ENCODE peak calls at places on chromosomes 13 and 19, in five cellular contexts. B, M, W, G and I are unnamed samples.
A peak's percentile ranks its signal among the peaks of the same experiment; 100 is the strongest.

GRCh38 chr13:74290324-74290773 is 156.1 kb upstream of the KLF12 start:
- DNase-seq in B (peak; percentile 91), M (no peak), W (peak; percentile 91), G (peak; percentile 98), I (no peak)

GRCh38 chr13:26619321-26619720 is 61.8 kb downstream of the WASF3 start:
- DNase-seq in B (peak; percentile 92), M (no peak), W (peak; percentile 24), G (peak; percentile 49), I (peak; percentile 79)

GRCh38 chr19:36573948-36574726 is 1.0 kb upstream of the ZNF529 start:
- DNase-seq in B (peak; percentile 22), M (no peak), W (peak; percentile 36), G (peak; percentile 33), I (peak; percentile 56)

GRCh38 chr19:2766594-2767372 is 16.3 kb downstream of the SGTA start:
- DNase-seq in B (no peak), M (no peak), W (no peak), G (no peak), I (no peak)

GRCh38 chr13:110498327-110498726 is 63.2 kb downstream of the RAB20 start:
- DNase-seq in B (peak; percentile 30), M (peak; percentile 80), W (no peak), G (no peak), I (no peak)

GRCh38 chr19:15836595-15837398 is 21.3 kb upstream of the OR10H1 start:
- DNase-seq in B (peak; percentile 89), M (peak; percentile 96), W (peak; percentile 91), G (peak; percentile 85), I (peak; percentile 86)

GRCh38 chr19:57240311-57241090 is at the start of gene ZNF805:
- DNase-seq in B (peak; percentile 88), M (peak; percentile 99), W (peak; percentile 93), G (peak; percentile 85), I (peak; percentile 90)

GRCh38 chr13:74335370-74335769 is 201.2 kb upstream of the KLF12 start:
- DNase-seq in B (no peak), M (no peak), W (no peak), G (no peak), I (no peak)

GRCh38 chr19:43457809-43458208 is 7.6 kb downstream of the LYPD3 start:
- DNase-seq in B (no peak), M (no peak), W (no peak), G (no peak), I (no peak)

GRCh38 chr19:5194641-5195040 is 146.0 kb downstream of the PTPRS start:
- DNase-seq in B (no peak), M (no peak), W (no peak), G (no peak), I (no peak)

GRCh38 chr19:54388001-54388802 is 23.5 kb upstream of the LAIR1 start:
- DNase-seq in B (no peak), M (no peak), W (no peak), G (no peak), I (no peak)

GRCh38 chr13:93249918-93250306 is 23.3 kb downstream of the GPC6 start:
- DNase-seq in B (no peak), M (no peak), W (no peak), G (no peak), I (no peak)

GRCh38 chr13:104024416-104025170 is 958.4 kb upstream of the SLC10A2 start:
- DNase-seq in B (peak; percentile 32), M (no peak), W (peak; percentile 83), G (peak; percentile 63), I (peak; percentile 31)

GRCh38 chr13:105333416-105333815 is 1202.0 kb downstream of the EFNB2 start:
- DNase-seq in B (no peak), M (no peak), W (no peak), G (no peak), I (no peak)

GRCh38 chr19:48023011-48023410 is 20.9 kb downstream of the CABP5 start:
- DNase-seq in B (no peak), M (no peak), W (no peak), G (no peak), I (no peak)

GRCh38 chr19:55341191-55342043 is 1.7 kb downstream of the KMT5C start:
- DNase-seq in B (peak; percentile 56), M (peak; percentile 71), W (peak; percentile 59), G (peak; percentile 35), I (peak; percentile 87)

GRCh38 chr13:31263346-31263745 is 63.6 kb downstream of the B3GLCT start:
- DNase-seq in B (no peak), M (no peak), W (no peak), G (no peak), I (no peak)

GRCh38 chr19:46574533-46574932 is 26.6 kb upstream of the CALM3 start:
- DNase-seq in B (peak; percentile 15), M (no peak), W (no peak), G (no peak), I (peak; percentile 37)

GRCh38 chr19:3868770-3869456 is at the start of gene ZFR2:
- DNase-seq in B (no peak), M (no peak), W (no peak), G (no peak), I (no peak)

GRCh38 chr13:39417643-39418042 is 185.3 kb downstream of the LHFPL6 start:
- DNase-seq in B (peak; percentile 69), M (no peak), W (peak; percentile 72), G (peak; percentile 25), I (peak; percentile 54)

GRCh38 chr13:80132741-80133601 is 208.0 kb downstream of the SPRY2 start:
- DNase-seq in B (peak; percentile 69), M (peak; percentile 73), W (peak; percentile 88), G (peak; percentile 27), I (peak; percentile 78)

GRCh38 chr19:46704379-46705076 is 12.4 kb downstream of the PRKD2 start:
- DNase-seq in B (peak; percentile 40), M (peak; percentile 87), W (peak; percentile 55), G (peak; percentile 24), I (no peak)

GRCh38 chr13:48804836-48805601 is 151.3 kb downstream of the CYSLTR2 start:
- DNase-seq in B (peak; percentile 76), M (no peak), W (no peak), G (no peak), I (peak; percentile 70)

GRCh38 chr13:48813518-48813917 is 159.8 kb downstream of the CYSLTR2 start:
- DNase-seq in B (no peak), M (no peak), W (no peak), G (no peak), I (no peak)

GRCh38 chr13:48806522-48806921 is 152.8 kb downstream of the CYSLTR2 start:
- DNase-seq in B (no peak), M (no peak), W (no peak), G (no peak), I (no peak)

GRCh38 chr13:48808689-48809088 is 155.0 kb downstream of the CYSLTR2 start:
- DNase-seq in B (peak; percentile 69), M (no peak), W (peak; percentile 46), G (no peak), I (peak; percentile 70)
- TF ChIP-seq CTCF in B (no peak), M (no peak), W (no peak), G (no peak), I (no peak)

GRCh38 chr19:35531291-35531690 is 2.0 kb upstream of the GAPDHS start:
- DNase-seq in B (no peak), M (no peak), W (no peak), G (peak; percentile 53), I (no peak)

GRCh38 chr19:35529241-35530218 is 1.4 kb upstream of the SBSN start:
- DNase-seq in B (no peak), M (no peak), W (no peak), G (peak; percentile 12), I (no peak)

GRCh38 chr19:35534803-35535480 is 1.7 kb downstream of the GAPDHS start:
- DNase-seq in B (no peak), M (no peak), W (no peak), G (no peak), I (no peak)

GRCh38 chr19:35533201-35533821 is at the start of gene GAPDHS:
- DNase-seq in B (no peak), M (no peak), W (no peak), G (no peak), I (no peak)

DNA sequence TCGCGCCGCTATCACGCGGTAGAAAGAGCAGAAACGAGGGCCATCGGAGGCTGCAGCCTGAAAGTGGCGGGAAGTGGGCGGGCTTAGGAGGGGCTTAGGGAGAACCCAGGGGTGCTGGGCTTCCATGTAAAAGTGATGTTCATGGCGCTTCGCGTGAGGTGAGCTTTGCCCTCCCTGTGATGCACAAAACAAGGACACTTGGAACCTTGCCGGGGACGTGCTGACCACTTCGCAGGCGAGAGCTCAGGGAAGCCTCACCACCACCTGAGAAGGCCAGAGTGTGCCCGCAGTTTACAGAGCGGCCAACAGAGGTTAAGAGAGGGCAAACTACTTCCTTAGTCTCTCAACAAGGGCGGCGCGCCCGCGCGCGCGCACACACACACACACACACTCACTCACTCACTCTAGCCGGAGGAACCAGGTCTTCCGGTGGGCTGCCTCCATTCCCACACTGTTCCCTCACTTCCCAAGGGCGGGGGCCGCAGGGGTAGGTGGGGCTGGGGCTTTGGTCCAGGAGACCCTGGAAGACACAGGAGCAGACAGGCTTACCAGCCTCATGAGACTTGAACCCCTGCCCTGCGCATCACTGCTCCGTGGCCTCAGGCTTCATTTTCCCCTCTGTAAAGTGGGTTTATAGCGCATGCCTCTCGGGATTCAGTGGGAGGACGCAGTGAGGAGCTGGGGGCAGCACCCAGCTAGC is 716 bp downstream of the GAPDHS start:
- DNase-seq in B (peak; percentile 41), M (peak; percentile 64), W (peak; percentile 25), G (no peak), I (peak; percentile 44)
- H3K4me3 ChIP-seq in B (no peak overlapping the region), M (no peak overlapping the region), W (no peak overlapping the region), G (no peak overlapping the region), I (no peak overlapping the region)

DNA sequence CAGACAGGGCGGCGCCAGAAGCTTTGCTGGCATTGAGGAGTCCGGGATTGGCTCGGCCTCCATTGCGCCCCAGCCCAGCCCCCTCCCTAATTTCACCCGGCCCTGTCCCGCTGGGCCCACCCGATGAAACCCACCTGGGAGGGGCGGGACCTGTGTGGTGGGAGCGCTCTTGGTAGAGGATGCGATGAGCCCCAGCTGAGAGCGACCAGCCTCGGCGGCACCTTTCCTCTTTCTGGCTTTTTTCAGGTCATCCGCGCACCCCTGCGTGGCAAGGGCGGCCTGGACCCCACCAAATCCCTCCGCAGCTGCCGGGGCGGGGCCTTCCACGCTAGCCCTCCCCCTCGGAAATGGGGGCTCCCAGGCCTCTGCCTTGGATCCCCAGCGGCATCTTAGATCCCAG is at the start of gene ZGLP1:
- DNase-seq in B (no peak), M (no peak), W (no peak), G (no peak), I (no peak)
- TF ChIP-seq CTCF in B (no peak), M (no peak), W (no peak), G (no peak), I (no peak)

DNA sequence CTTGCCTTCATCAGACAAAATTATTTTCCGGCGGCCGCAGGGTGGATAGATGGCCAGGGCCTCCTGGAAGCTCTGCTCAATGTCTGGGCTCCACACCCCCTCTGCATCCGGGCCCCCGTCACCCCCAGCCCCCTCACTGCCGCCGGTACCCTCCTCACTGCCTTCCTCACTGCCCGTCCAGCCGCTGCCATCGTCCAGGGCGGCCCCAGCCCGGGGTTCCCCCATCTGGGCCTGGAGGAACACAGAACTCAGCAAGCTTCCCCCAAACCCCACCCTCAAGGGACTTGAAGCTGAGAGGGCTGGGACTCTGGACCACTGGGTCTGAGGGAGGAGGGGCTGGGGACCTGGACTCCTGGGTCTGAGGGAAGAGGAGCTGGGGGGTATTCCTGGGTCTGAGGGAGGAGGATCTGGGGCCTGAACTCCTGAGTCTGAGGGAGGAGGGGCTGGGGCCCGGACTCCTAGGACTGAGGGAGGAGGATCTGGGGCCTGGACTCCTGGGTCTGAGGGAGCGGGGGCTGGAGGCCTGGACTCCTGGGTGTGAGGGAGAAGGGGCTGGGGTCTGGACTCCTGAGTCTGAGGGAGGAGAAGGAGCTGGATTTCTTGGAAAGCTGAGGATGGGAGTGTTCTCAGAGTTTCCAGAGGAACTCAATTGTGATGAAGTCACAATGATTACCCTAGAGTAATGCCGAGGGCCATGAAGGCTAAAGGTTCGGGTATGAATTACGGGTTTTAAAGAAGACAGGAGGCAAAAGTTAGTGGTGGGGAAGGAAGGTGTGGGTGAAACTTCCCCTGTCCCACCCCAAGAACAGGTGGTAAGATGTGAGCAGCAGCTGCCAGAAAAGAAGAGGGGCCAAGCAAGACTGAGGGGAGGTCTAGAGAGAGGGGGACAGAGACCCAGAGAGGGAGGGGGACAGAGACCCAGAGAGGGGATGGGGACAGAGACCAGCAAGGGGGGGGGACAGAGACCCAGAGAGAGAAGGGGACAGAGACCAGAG is 2.1 kb downstream of the TEAD2 start:
- DNase-seq in B (no peak), M (no peak), W (no peak), G (no peak), I (no peak)
- H3K4me3 ChIP-seq in B (no peak overlapping the region), M (no peak overlapping the region), W (peak overlapping the region; percentile 96), G (no peak overlapping the region), I (peak overlapping the region; percentile 95)